ENCODE peak calls at places on chromosomes 4 and X, in nine cellular contexts. U, X, C, K, L, W, T, Y and Q are unnamed samples.

GRCh38 chrX:14673764-14674163 is 144.4 kb downstream of the GLRA2 start:
- DNase-seq in U (no peak), X (peak; percentile 60), C (peak; percentile 9), K (no peak), L (no peak), W (no peak), T (no peak), Y (peak; percentile 2), Q (no peak)

GRCh38 chrX:154056739-154057367 is 37.2 kb upstream of the IRAK1 start:
- DNase-seq in U (peak; percentile 75), X (no peak), C (no peak), K (peak; percentile 21), L (no peak), W (no peak), T (no peak), Y (peak; percentile 76), Q (no peak)

GRCh38 chrX:123481908-123482873 is 250.7 kb downstream of the THOC2 start:
- DNase-seq in U (no peak), X (peak; percentile 40), C (no peak), K (no peak), L (no peak), W (no peak), T (no peak), Y (peak; percentile 16), Q (no peak)

GRCh38 chr4:52036875-52037274 is 1.2 kb downstream of the SGCB start:
- DNase-seq in U (no peak), X (no peak), C (no peak), K (no peak), L (no peak), W (no peak), T (no peak), Y (no peak), Q (no peak)

GRCh38 chrX:110310000-110310790 is 7.7 kb downstream of the AMMECR1 start:
- DNase-seq in U (no peak), X (peak; percentile 7), C (no peak), K (no peak), L (no peak), W (no peak), T (no peak), Y (no peak), Q (no peak)

GRCh38 chrX:115560978-115561604 is at the start of gene PLS3:
- DNase-seq in U (peak; percentile 87), X (peak; percentile 89), C (peak; percentile 61), K (peak; percentile 63), L (no peak), W (peak; percentile 49), T (peak; percentile 3), Y (peak; percentile 82), Q (peak; percentile 94)

GRCh38 chr4:122798101-122798500 is 28.5 kb upstream of the FGF2 start:
- DNase-seq in U (no peak), X (peak; percentile 88), C (peak; percentile 32), K (no peak), L (no peak), W (no peak), T (peak; percentile 14), Y (no peak), Q (no peak)

GRCh38 chr4:137543198-137543597 is 10.9 kb upstream of the PCDH18 start:
- DNase-seq in U (no peak), X (no peak), C (no peak), K (no peak), L (no peak), W (no peak), T (no peak), Y (no peak), Q (no peak)

GRCh38 chr4:73661646-73662119 is 41.4 kb upstream of the RASSF6 start:
- DNase-seq in U (no peak), X (peak; percentile 85), C (peak; percentile 25), K (no peak), L (no peak), W (no peak), T (no peak), Y (no peak), Q (no peak)

GRCh38 chr4:156362581-156362980 is 408.9 kb upstream of the CTSO start:
- DNase-seq in U (no peak), X (peak; percentile 52), C (no peak), K (no peak), L (no peak), W (no peak), T (no peak), Y (no peak), Q (no peak)

GRCh38 chr4:164169591-164169990 is 584.3 kb upstream of the SMIM31 start:
- DNase-seq in U (no peak), X (no peak), C (no peak), K (no peak), L (no peak), W (no peak), T (no peak), Y (no peak), Q (no peak)

GRCh38 chr4:48687313-48687712 is 92.8 kb downstream of the FRYL start:
- DNase-seq in U (no peak), X (no peak), C (no peak), K (no peak), L (no peak), W (no peak), T (no peak), Y (no peak), Q (no peak)

GRCh38 chr4:147340547-147341225 is 140.2 kb upstream of the EDNRA start:
- DNase-seq in U (no peak), X (no peak), C (no peak), K (no peak), L (no peak), W (no peak), T (no peak), Y (no peak), Q (no peak)

GRCh38 chr4:47525154-47525819 is 40.2 kb downstream of the ATP10D start:
- DNase-seq in U (no peak), X (peak; percentile 67), C (peak; percentile 6), K (no peak), L (no peak), W (no peak), T (no peak), Y (no peak), Q (peak; percentile 34)

GRCh38 chr4:7803992-7804758 is 135.5 kb downstream of the AFAP1 start:
- DNase-seq in U (peak; percentile 80), X (peak; percentile 86), C (peak; percentile 65), K (peak; percentile 68), L (peak; percentile 73), W (peak; percentile 95), T (no peak), Y (peak; percentile 49), Q (peak; percentile 89)

GRCh38 chr4:78612398-78613005 is 60.9 kb downstream of the ANXA3 start:
- DNase-seq in U (no peak), X (peak; percentile 61), C (no peak), K (peak; percentile 63), L (no peak), W (no peak), T (no peak), Y (no peak), Q (no peak)

GRCh38 chr4:40283968-40284367 is 51.2 kb upstream of the CHRNA9 start:
- DNase-seq in U (no peak), X (peak; percentile 35), C (peak; percentile 42), K (no peak), L (peak; percentile 69), W (peak; percentile 81), T (no peak), Y (no peak), Q (no peak)

GRCh38 chr4:139184129-139184528 is 7.1 kb upstream of the ELF2 start:
- DNase-seq in U (no peak), X (peak; percentile 15), C (no peak), K (peak; percentile 77), L (no peak), W (no peak), T (no peak), Y (no peak), Q (no peak)

GRCh38 chrX:133783273-133783672 is 202.1 kb downstream of the GPC3 start:
- DNase-seq in U (no peak), X (no peak), C (no peak), K (no peak), L (no peak), W (no peak), T (no peak), Y (no peak), Q (no peak)

GRCh38 chr4:40800064-40800463 is 50.3 kb downstream of the NSUN7 start:
- DNase-seq in U (no peak), X (no peak), C (no peak), K (no peak), L (no peak), W (no peak), T (no peak), Y (no peak), Q (no peak)

GRCh38 chr4:6408263-6408662 is 64.2 kb downstream of the PPP2R2C start:
- DNase-seq in U (no peak), X (no peak), C (peak; percentile 31), K (no peak), L (no peak), W (no peak), T (no peak), Y (no peak), Q (no peak)

GRCh38 chrX:75544760-75545159 is 21.9 kb upstream of the ZDHHC15 start:
- DNase-seq in U (no peak), X (no peak), C (no peak), K (no peak), L (no peak), W (no peak), T (no peak), Y (no peak), Q (no peak)

GRCh38 chr4:167168611-167169010 is 65.7 kb downstream of the SPOCK3 start:
- DNase-seq in U (no peak), X (no peak), C (no peak), K (no peak), L (no peak), W (no peak), T (no peak), Y (no peak), Q (no peak)

GRCh38 chr4:90958256-90958895 is 831.2 kb downstream of the CCSER1 start:
- DNase-seq in U (no peak), X (no peak), C (no peak), K (peak; percentile 69), L (no peak), W (no peak), T (no peak), Y (no peak), Q (no peak)

GRCh38 chrX:63746278-63746677 is 38.7 kb downstream of the ARHGEF9 start:
- DNase-seq in U (no peak), X (no peak), C (no peak), K (peak; percentile 9), L (no peak), W (no peak), T (no peak), Y (no peak), Q (no peak)

GRCh38 chr4:22434895-22435294 is 81.0 kb downstream of the ADGRA3 start:
- DNase-seq in U (peak; percentile 56), X (peak; percentile 16), C (no peak), K (peak; percentile 59), L (no peak), W (no peak), T (no peak), Y (no peak), Q (no peak)

GRCh38 chr4:24793219-24794005 is 2.0 kb upstream of the SOD3 start:
- DNase-seq in U (no peak), X (no peak), C (no peak), K (peak; percentile 5), L (no peak), W (no peak), T (no peak), Y (peak; percentile 6), Q (no peak)

GRCh38 chrX:23815376-23815775 is 32.4 kb downstream of the SAT1 start:
- DNase-seq in U (no peak), X (no peak), C (no peak), K (no peak), L (no peak), W (no peak), T (no peak), Y (no peak), Q (no peak)

GRCh38 chr4:83340692-83341343 is 6.2 kb upstream of the HPSE start:
- DNase-seq in U (no peak), X (no peak), C (no peak), K (no peak), L (no peak), W (peak; percentile 66), T (no peak), Y (no peak), Q (no peak)

GRCh38 chr4:41538887-41539498 is 1.0 kb downstream of the LIMCH1 start:
- DNase-seq in U (no peak), X (peak; percentile 42), C (peak; percentile 5), K (no peak), L (no peak), W (no peak), T (no peak), Y (no peak), Q (no peak)

GRCh38 chr4:142091085-142091513 is 454.7 kb downstream of the IL15 start:
- DNase-seq in U (no peak), X (peak; percentile 73), C (no peak), K (no peak), L (no peak), W (no peak), T (no peak), Y (no peak), Q (peak; percentile 66)